ENCODE peak calls at places on chromosomes 7 and 10, in six cellular contexts. G is choroid plexus epithelial cell, T is tibial nerve, D is natural killer cell, B is lung, Q is brain microvascular endothelial cell. M is an unnamed sample.

GRCh38 chr10:118839348-118839747 is 84.6 kb upstream of the CACUL1 start:
- DNase-seq in G (no peak), T (no peak), D (no peak), B (no peak), Q (no peak), M (no peak)

GRCh38 chr10:129864601-129865126 is 99.4 kb downstream of the EBF3 start:
- DNase-seq in G (no peak), T (no peak), D (no peak), B (no peak), Q (no peak), M (no peak)

GRCh38 chr10:114073787-114074186 is 30.1 kb downstream of the ADRB1 start:
- DNase-seq in G (no peak), T (no peak), D (no peak), B (no peak), Q (no peak), M (no peak)

GRCh38 chr10:9437131-9437530 is 1382.6 kb downstream of the GATA3 start:
- DNase-seq in G (no peak), T (no peak), D (no peak), B (no peak), Q (peak; percentile 1), M (no peak)

GRCh38 chr10:88147000-88147798 is 283.8 kb downstream of the PTEN start:
- DNase-seq in G (no peak), T (peak; percentile 38), D (no peak), B (no peak), Q (no peak), M (no peak)

GRCh38 chr7:43637114-43637806 is 54.4 kb downstream of the STK17A start:
- DNase-seq in G (peak; percentile 33), T (no peak), D (no peak), B (no peak), Q (no peak), M (no peak)

GRCh38 chr7:87505122-87505521 is 29.6 kb upstream of the ABCB4 start:
- DNase-seq in G (no peak), T (no peak), D (no peak), B (no peak), Q (no peak), M (no peak)

GRCh38 chr10:130251766-130252165 is 115.6 kb downstream of the GLRX3 start:
- DNase-seq in G (no peak), T (no peak), D (no peak), B (no peak), Q (no peak), M (no peak)

GRCh38 chr7:75937958-75938786 is 23.2 kb downstream of the POR start:
- DNase-seq in G (peak; percentile 87), T (peak; percentile 70), D (no peak), B (peak; percentile 48), Q (peak; percentile 87), M (no peak)

GRCh38 chr7:18347170-18347569 is 148.4 kb upstream of the HDAC9 start:
- DNase-seq in G (no peak), T (no peak), D (no peak), B (no peak), Q (no peak), M (no peak)

GRCh38 chr7:27614102-27614501 is 48.6 kb downstream of the HIBADH start:
- DNase-seq in G (no peak), T (no peak), D (no peak), B (no peak), Q (no peak), M (no peak)

GRCh38 chr7:150450491-150450992 is at the start of gene GIMAP8:
- DNase-seq in G (no peak), T (peak; percentile 27), D (peak; percentile 48), B (peak; percentile 60), Q (no peak), M (no peak)

GRCh38 chr7:20236790-20237189 is 19.6 kb upstream of the MACC1 start:
- DNase-seq in G (no peak), T (no peak), D (no peak), B (no peak), Q (no peak), M (no peak)

GRCh38 chr10:18362892-18363291 is 222.7 kb downstream of the CACNB2 start:
- DNase-seq in G (no peak), T (no peak), D (no peak), B (no peak), Q (no peak), M (no peak)

GRCh38 chr7:30727061-30727945 is 24.6 kb upstream of the INMT start:
- DNase-seq in G (no peak), T (no peak), D (peak; percentile 33), B (no peak), Q (no peak), M (no peak)

GRCh38 chr7:137169282-137169698 is 174.2 kb downstream of the PTN start:
- DNase-seq in G (peak; percentile 88), T (peak; percentile 38), D (no peak), B (no peak), Q (peak; percentile 74), M (peak; percentile 34)

GRCh38 chr10:12594448-12594944 is 245.1 kb downstream of the CAMK1D start:
- DNase-seq in G (peak; percentile 31), T (no peak), D (no peak), B (no peak), Q (no peak), M (no peak)

GRCh38 chr10:65769828-65770227 is 1156.0 kb upstream of the LRRTM3 start:
- DNase-seq in G (no peak), T (no peak), D (no peak), B (no peak), Q (peak; percentile 31), M (no peak)

GRCh38 chr10:113961261-113961938 is 82.3 kb upstream of the ADRB1 start:
- DNase-seq in G (no peak), T (no peak), D (no peak), B (no peak), Q (no peak), M (no peak)

GRCh38 chr7:116802784-116803183 is 59.6 kb upstream of the CAPZA2 start:
- DNase-seq in G (peak; percentile 81), T (peak; percentile 22), D (no peak), B (no peak), Q (peak; percentile 68), M (no peak)

GRCh38 chr10:37711617-37712488 is 145.6 kb downstream of the ZNF248 start:
- DNase-seq in G (no peak), T (no peak), D (no peak), B (no peak), Q (no peak), M (no peak)

GRCh38 chr10:104080762-104081161 is 4.9 kb downstream of the COL17A1 start:
- DNase-seq in G (no peak), T (no peak), D (no peak), B (no peak), Q (no peak), M (no peak)

GRCh38 chr10:100391163-100392002 is 44.4 kb downstream of the SCD start:
- DNase-seq in G (no peak), T (no peak), D (no peak), B (no peak), Q (no peak), M (no peak)

GRCh38 chr10:127234306-127234800 is 38.0 kb upstream of the INSYN2A start:
- DNase-seq in G (no peak), T (no peak), D (no peak), B (no peak), Q (no peak), M (no peak)

GRCh38 chr7:112131016-112131415 is 75.2 kb downstream of the DOCK4 start:
- DNase-seq in G (no peak), T (no peak), D (no peak), B (no peak), Q (no peak), M (no peak)

GRCh38 chr10:132631348-132631735 is 93.8 kb downstream of the INPP5A start:
- DNase-seq in G (peak; percentile 30), T (peak; percentile 54), D (no peak), B (no peak), Q (peak; percentile 42), M (no peak)

GRCh38 chr10:62760401-62760800 is 44.1 kb upstream of the ADO start:
- DNase-seq in G (no peak), T (no peak), D (no peak), B (no peak), Q (no peak), M (no peak)

GRCh38 chr10:118564652-118565051 is 30.8 kb downstream of the PRLHR start:
- DNase-seq in G (no peak), T (no peak), D (no peak), B (peak; percentile 20), Q (no peak), M (no peak)

GRCh38 chr7:27164381-27165088 is 802 bp downstream of the HOXA9 start:
- DNase-seq in G (no peak), T (no peak), D (no peak), B (no peak), Q (no peak), M (no peak)

GRCh38 chr10:93488956-93489528 is 6.9 kb upstream of the MYOF start:
- DNase-seq in G (no peak), T (no peak), D (no peak), B (no peak), Q (no peak), M (no peak)
- TF ChIP-seq CTCF in G (no peak), T (no peak), D (no peak), B (no peak), Q (no peak), M (no peak)

DNA sequence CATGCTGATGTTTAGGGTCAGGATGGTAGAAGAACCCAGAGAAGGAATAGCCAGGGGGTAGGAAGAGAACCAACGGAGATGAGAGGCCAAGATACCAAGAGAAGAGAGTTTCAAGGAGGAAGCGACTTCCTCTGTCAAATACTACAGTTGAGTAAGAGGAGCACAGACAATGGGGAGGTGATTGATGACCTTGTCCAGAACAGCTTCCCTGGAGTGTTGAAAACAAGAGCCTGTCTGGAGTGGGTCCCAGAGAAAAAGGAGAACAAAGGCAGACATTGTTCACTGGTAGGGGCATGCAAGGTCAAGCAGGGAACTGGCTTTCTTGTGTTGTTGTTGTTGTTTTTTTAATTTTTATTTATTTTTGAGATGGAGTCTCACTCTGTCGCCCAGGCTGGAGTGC is 9.6 kb upstream of the TRIM56 start:
- DNase-seq in G (no peak), T (no peak), D (no peak), B (no peak), Q (no peak), M (no peak)
- TF ChIP-seq CTCF in G (no peak), T (no peak), D (no peak), B (no peak), Q (no peak), M (no peak)

DNA sequence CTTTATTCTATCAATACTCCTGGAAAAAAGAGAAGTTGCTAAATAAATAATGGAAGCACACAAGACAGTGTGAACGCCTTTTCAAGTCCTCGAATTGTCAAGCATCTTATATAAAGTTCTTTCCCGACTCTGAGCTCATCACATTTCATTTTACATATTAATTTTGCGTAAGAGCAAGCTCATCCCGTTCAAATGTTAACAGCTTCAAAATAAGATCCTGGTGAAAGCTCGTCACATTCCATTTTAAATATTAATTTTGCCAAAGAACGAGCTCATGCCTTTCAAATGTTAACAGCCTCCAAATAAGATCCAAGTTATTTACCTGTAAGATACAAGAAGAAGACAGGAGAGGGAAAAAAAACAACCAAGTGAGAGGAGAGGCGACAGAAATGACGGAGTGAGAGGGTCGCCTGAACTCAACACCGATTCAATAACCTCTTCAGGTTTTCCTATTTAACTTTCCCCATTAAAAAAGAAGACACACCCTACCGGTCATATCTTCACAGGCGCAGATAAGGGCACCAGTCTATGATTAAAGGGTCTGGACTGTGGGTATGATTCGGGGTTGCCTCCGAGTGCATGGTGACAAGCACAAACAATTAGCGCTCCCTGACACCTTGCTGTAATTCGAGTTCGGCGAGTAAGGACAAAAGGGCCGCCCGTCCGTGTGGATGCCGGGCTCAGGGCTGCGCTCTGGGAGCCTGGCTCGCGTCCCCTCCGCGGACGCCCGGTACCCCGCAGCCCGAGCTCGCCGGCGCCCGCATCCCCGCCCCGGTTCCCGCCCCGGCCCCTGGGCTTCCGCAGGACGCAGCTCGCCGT is 111.7 kb upstream of the RHEB start:
- DNase-seq in G (peak; percentile 42), T (no peak), D (no peak), B (no peak), Q (peak; percentile 36), M (no peak)
- TF ChIP-seq CTCF in G (peak; percentile 39), T (no peak), D (no peak), B (no peak), Q (peak; percentile 42), M (no peak)

GRCh38 chr7:158829342-158830210 is at the start of gene ESYT2:
- DNase-seq in G (peak; percentile 98), T (peak; percentile 98), D (peak; percentile 100), B (peak; percentile 97), Q (peak; percentile 95), M (peak; percentile 93)
- TF ChIP-seq CTCF in G (peak; percentile 29), T (peak; percentile 16), D (no peak), B (no peak), Q (peak; percentile 9), M (peak; percentile 32)

M was measured in progenitor cell of endocrine pancreas.